ENCODE peak calls at places on chromosomes 12 and 14, in ten cellular contexts. G is activated effector memory CD4-positive, alpha-beta T cell treated with Interleukin-2 at 50 U/mL for 16 hours; U is NCI-H1092 treated with DMSO at 0.1 percent for 48 hours; K is fibroblast of villous mesenchyme; T is hypothalamus; E is lower lobe of right lung; X is iPS DF 6.9; C is activated CD4-positive, alpha-beta T cell treated with anti-CD3 and anti-CD28 coated beads for 4 hours; B is stimulated activated naive CD4-positive, alpha-beta T cell; Y is COR-L47. Q is an unnamed sample.

GRCh38 chr14:71725802-71726638 is 206.2 kb upstream of the RGS6 start:
- DNase-seq in G (no peak), U (no peak), K (peak; percentile 79), T (no peak), E (no peak), X (no peak), C (no peak), B (no peak), Y (no peak), Q (no peak)

GRCh38 chr12:116142936-116143882 is 134.3 kb downstream of the MED13L start:
- DNase-seq in G (no peak), U (no peak), K (peak; percentile 85), T (no peak), E (no peak), X (no peak), C (no peak), B (no peak), Y (no peak), Q (no peak)

GRCh38 chr12:55934343-55934742 is 3.4 kb downstream of the DGKA start:
- DNase-seq in G (no peak), U (no peak), K (no peak), T (no peak), E (no peak), X (no peak), C (no peak), B (no peak), Y (no peak), Q (no peak)

GRCh38 chr12:76030378-76031080 is 1.0 kb downstream of the PHLDA1 start:
- DNase-seq in G (peak; percentile 53), U (peak; percentile 55), K (peak; percentile 55), T (no peak), E (peak; percentile 63), X (no peak), C (peak; percentile 52), B (peak; percentile 13), Y (no peak), Q (peak; percentile 46)

GRCh38 chr12:123278150-123278627 is 6.5 kb upstream of the CDK2AP1 start:
- DNase-seq in G (no peak), U (no peak), K (no peak), T (no peak), E (no peak), X (no peak), C (no peak), B (no peak), Y (no peak), Q (no peak)

GRCh38 chr14:60658909-60659585 is 9.8 kb upstream of the SIX1 start:
- DNase-seq in G (no peak), U (no peak), K (no peak), T (no peak), E (no peak), X (no peak), C (no peak), B (no peak), Y (no peak), Q (no peak)

GRCh38 chr14:36935976-36936678 is 236.3 kb downstream of the SLC25A21 start:
- DNase-seq in G (no peak), U (no peak), K (no peak), T (no peak), E (no peak), X (no peak), C (no peak), B (no peak), Y (no peak), Q (no peak)

GRCh38 chr14:51424569-51425251 is 184.7 kb downstream of the TMX1 start:
- DNase-seq in G (no peak), U (no peak), K (peak; percentile 83), T (no peak), E (no peak), X (no peak), C (no peak), B (no peak), Y (no peak), Q (no peak)

GRCh38 chr14:68199465-68200145 is 380.0 kb downstream of the RAD51B start:
- DNase-seq in G (no peak), U (no peak), K (no peak), T (no peak), E (no peak), X (peak; percentile 18), C (no peak), B (no peak), Y (peak; percentile 36), Q (no peak)

GRCh38 chr12:93002278-93003054 is 73.4 kb upstream of the EEA1 start:
- DNase-seq in G (no peak), U (no peak), K (peak; percentile 32), T (no peak), E (no peak), X (no peak), C (no peak), B (no peak), Y (no peak), Q (no peak)

GRCh38 chr12:68612245-68612644 is 1.5 kb downstream of the RAP1B start:
- DNase-seq in G (no peak), U (no peak), K (peak; percentile 71), T (no peak), E (no peak), X (no peak), C (no peak), B (no peak), Y (no peak), Q (no peak)

GRCh38 chr12:4187916-4188315 is 85.6 kb upstream of the CCND2 start:
- DNase-seq in G (no peak), U (no peak), K (no peak), T (no peak), E (no peak), X (no peak), C (no peak), B (no peak), Y (no peak), Q (no peak)

GRCh38 chr12:118356809-118357326 is 15.8 kb downstream of the TAOK3 start:
- DNase-seq in G (no peak), U (no peak), K (peak; percentile 94), T (no peak), E (no peak), X (no peak), C (no peak), B (no peak), Y (no peak), Q (no peak)

GRCh38 chr12:107544947-107545346 is 140.7 kb upstream of the PWP1 start:
- DNase-seq in G (no peak), U (no peak), K (no peak), T (no peak), E (no peak), X (no peak), C (no peak), B (no peak), Y (no peak), Q (no peak)

GRCh38 chr14:64723691-64724577 is 19.7 kb downstream of the PLEKHG3 start:
- DNase-seq in G (no peak), U (no peak), K (peak; percentile 40), T (peak; percentile 48), E (no peak), X (no peak), C (peak; percentile 26), B (no peak), Y (no peak), Q (no peak)

GRCh38 chr12:103833891-103834290 is 7.1 kb downstream of the NT5DC3 start:
- DNase-seq in G (no peak), U (peak; percentile 6), K (peak; percentile 16), T (no peak), E (no peak), X (no peak), C (no peak), B (no peak), Y (no peak), Q (no peak)

GRCh38 chr14:93986972-93987371 is 10.1 kb upstream of the CCDC197 start:
- DNase-seq in G (no peak), U (no peak), K (no peak), T (no peak), E (no peak), X (no peak), C (no peak), B (no peak), Y (no peak), Q (no peak)

GRCh38 chr12:38149395-38150073 is 167.0 kb upstream of the ALG10B start:
- DNase-seq in G (no peak), U (no peak), K (no peak), T (no peak), E (no peak), X (no peak), C (no peak), B (no peak), Y (no peak), Q (no peak)

GRCh38 chr12:77016621-77017020 is 48.7 kb downstream of the E2F7 start:
- DNase-seq in G (no peak), U (no peak), K (no peak), T (no peak), E (no peak), X (no peak), C (no peak), B (no peak), Y (no peak), Q (no peak)

Q was measured in BE2C.